ENCODE peak calls at places on chromosomes 6 and 20, in nine cellular contexts. C is CD8-positive, alpha-beta memory T cell; P is A549; B is hypothalamus; Q is AG10803; A is activated CD4-positive, alpha-beta T cell treated with anti-CD3 and anti-CD28 coated beads, Interleukin-2, amount 50 U/mL, for 1 hour; L is fibroblast of the aortic adventitia; V is skeletal muscle cell; T is neural progenitor cell. F is an unnamed sample.

GRCh38 chr6:28485482-28485881 is 30.1 kb downstream of the GPX6 start:
- DNase-seq in B (no peak), C (no peak), L (no peak), T (no peak), A (no peak), P (no peak), V (no peak), Q (no peak), F (no peak)

GRCh38 chr6:143429970-143430369 is 20.5 kb downstream of the ADAT2 start:
- DNase-seq in Q (no peak), T (no peak), C (no peak), A (no peak), B (no peak), L (no peak), V (no peak), P (no peak), F (no peak)

GRCh38 chr20:48375804-48376203 is 452.0 kb downstream of the PREX1 start:
- DNase-seq in T (peak), P (no peak), C (no peak), B (no peak), Q (no peak), L (no peak), A (no peak), V (no peak), F (no peak)

GRCh38 chr6:47106216-47106615 is 64.1 kb upstream of the ADGRF1 start:
- DNase-seq in P (no peak), V (no peak), Q (no peak), L (no peak), B (no peak), C (no peak), T (no peak), A (no peak), F (no peak)

GRCh38 chr6:163986313-163986712 is 571.8 kb downstream of the QKI start:
- DNase-seq in B (no peak), P (no peak), A (no peak), V (no peak), Q (no peak), T (no peak), C (no peak), L (no peak), F (no peak)

GRCh38 chr6:161740486-161740885 is 466.6 kb upstream of the AGPAT4 start:
- DNase-seq in B (no peak), A (no peak), L (no peak), P (no peak), T (no peak), Q (no peak), C (no peak), V (peak), F (no peak)

GRCh38 chr6:14695579-14695978 is 550.3 kb upstream of the JARID2 start:
- DNase-seq in L (no peak), A (no peak), C (no peak), B (no peak), T (no peak), Q (no peak), V (no peak), P (no peak), F (no peak)

GRCh38 chr20:47352332-47353223 is 3.9 kb downstream of the ZMYND8 start:
- DNase-seq in Q (no peak), V (no peak), C (no peak), L (peak), B (peak), A (no peak), T (peak), P (no peak), F (peak)

GRCh38 chr6:89430563-89430962 is 2.4 kb upstream of the ANKRD6 start:
- DNase-seq in T (peak), L (peak), A (no peak), B (no peak), C (no peak), V (no peak), Q (no peak), P (no peak), F (no peak)

GRCh38 chr6:139943391-139943790 is 568.9 kb upstream of the CITED2 start:
- DNase-seq in B (no peak), A (no peak), L (peak), V (peak), C (no peak), T (no peak), Q (peak), P (peak), F (no peak)

GRCh38 chr20:63164681-63165537 is 51.0 kb downstream of the YTHDF1 start:
- DNase-seq in P (no peak), T (no peak), B (no peak), Q (no peak), C (no peak), V (no peak), A (no peak), L (no peak), F (no peak)

GRCh38 chr6:1561355-1561754 is 48.4 kb upstream of the FOXC1 start:
- DNase-seq in V (no peak), T (no peak), L (no peak), C (no peak), P (no peak), Q (no peak), B (no peak), A (no peak), F (no peak)